ENCODE peak calls at places on chromosomes 2 and 18, in nine cellular contexts. L is PC-9, N is GM23248, P is GM23338, O is hepatocyte, A is OCI-LY7, R is HCT116, Z is SK-N-SH, J is PC-3. Y is an unnamed sample. For H3K9me2, the result is how much of the 10 kb centered on the place peaks cover.

GRCh38 chr2:11997142-11997541 is 250.7 kb downstream of the LPIN1 start:
- DNase-seq in L (no peak), N (no peak), P (no peak), O (no peak), A (no peak), R (no peak), Z (no peak), J (no peak), Y (no peak)

GRCh38 chr18:39799010-39799409 is 2156.0 kb upstream of the PIK3C3 start:
- DNase-seq in L (no peak), N (peak), P (peak), O (peak), A (no peak), R (no peak), Z (no peak), J (peak), Y (no peak)

GRCh38 chr18:29838556-29838955 is 1204.0 kb downstream of the DSC3 start:
- DNase-seq in L (no peak), N (no peak), P (no peak), O (peak), A (no peak), R (no peak), Z (no peak), J (peak), Y (no peak)

GRCh38 chr2:149033716-149034115 is 4.8 kb upstream of the LYPD6B start:
- DNase-seq in L (no peak), N (no peak), P (peak), O (peak), A (peak), R (no peak), Z (no peak), J (peak), Y (no peak)

GRCh38 chr2:67856866-67857265 is 205.9 kb downstream of the C1D start:
- DNase-seq in L (no peak), N (no peak), P (no peak), O (no peak), A (no peak), R (no peak), Z (no peak), J (no peak), Y (no peak)

GRCh38 chr2:40371525-40372277 is 80.2 kb downstream of the SLC8A1 start:
- DNase-seq in L (no peak), N (peak), P (peak), O (peak), A (no peak), R (no peak), Z (peak), J (peak), Y (no peak)

GRCh38 chr2:217922101-217923006 is 80.4 kb downstream of the TNS1 start:
- DNase-seq in L (no peak), N (peak), P (no peak), O (no peak), A (no peak), R (no peak), Z (peak), J (no peak), Y (no peak)

GRCh38 chr2:196166876-196167275 is 4.5 kb downstream of the STK17B start:
- DNase-seq in L (no peak), N (peak), P (no peak), O (no peak), A (no peak), R (no peak), Z (no peak), J (peak), Y (peak)

GRCh38 chr2:797993-798392 is 120.8 kb upstream of the TMEM18 start:
- DNase-seq in L (no peak), N (no peak), P (no peak), O (no peak), A (no peak), R (no peak), Z (no peak), J (no peak), Y (no peak)

GRCh38 chr2:72350852-72351251 is 203.2 kb upstream of the CYP26B1 start:
- DNase-seq in L (no peak), N (no peak), P (peak), O (no peak), A (no peak), R (no peak), Z (no peak), J (peak), Y (no peak)

GRCh38 chr18:50507120-50507590 is 52.7 kb upstream of the MAPK4 start:
- DNase-seq in L (no peak), N (peak), P (peak), O (peak), A (peak), R (no peak), Z (peak), J (peak), Y (peak)

GRCh38 chr2:181104512-181105121 is 124.2 kb downstream of the UBE2E3 start:
- DNase-seq in L (no peak), N (peak), P (peak), O (peak), A (peak), R (peak), Z (peak), J (peak), Y (peak)

GRCh38 chr18:68429809-68430208 is 285.1 kb downstream of the TMX3 start:
- DNase-seq in L (no peak), N (peak), P (no peak), O (no peak), A (no peak), R (no peak), Z (no peak), J (peak), Y (no peak)

GRCh38 chr18:24208270-24209035 is 69.6 kb downstream of the CABYR start:
- DNase-seq in L (peak), N (peak), P (peak), O (no peak), A (no peak), R (peak), Z (no peak), J (no peak), Y (no peak)

GRCh38 chr2:55408098-55408882 is 11.4 kb downstream of the CCDC88A start:
- DNase-seq in L (no peak), N (peak), P (no peak), O (no peak), A (no peak), R (no peak), Z (no peak), J (peak), Y (no peak)

DNA sequence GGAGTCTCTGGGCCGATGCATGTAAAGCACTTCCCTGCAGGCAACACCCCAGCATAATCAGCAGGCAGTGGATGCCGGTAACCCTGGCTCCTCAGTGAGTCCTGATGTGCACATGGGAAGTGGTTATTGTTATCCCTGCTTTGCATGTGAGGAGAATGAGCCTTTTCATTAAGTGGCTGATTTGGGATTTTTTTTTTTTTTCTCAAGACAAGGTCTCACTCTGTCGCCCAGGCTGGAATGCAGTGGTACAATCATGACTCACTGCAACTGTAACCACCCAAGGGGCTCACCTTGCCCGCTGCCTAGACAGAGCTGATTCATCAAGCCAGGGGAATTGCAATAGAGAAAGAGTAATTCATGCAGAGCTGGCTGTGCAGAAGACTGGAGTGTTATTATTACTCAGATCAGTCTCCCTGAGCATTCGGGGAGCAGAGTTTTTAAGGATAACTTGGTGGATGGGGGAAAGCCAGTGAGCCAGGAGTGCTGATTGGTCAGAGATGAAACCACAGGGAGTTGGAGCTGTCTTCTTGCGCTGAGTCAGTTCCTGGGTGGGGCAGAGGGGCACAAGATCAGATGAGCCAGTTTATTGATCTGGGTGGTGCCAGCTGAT is 95.4 kb downstream of the SOCS6 start:
- DNase-seq in L (peak), N (peak), P (no peak), O (peak), A (no peak), R (peak), Z (no peak), J (peak), Y (no peak)
- H2AFZ ChIP-seq in L (no peak), N (no peak), P (peak), O (no peak), A (no peak), R (no peak), Z (peak), J (no peak), Y (no peak)

GRCh38 chr18:62876828-62877227 is 161.5 kb downstream of the PHLPP1 start:
- DNase-seq in L (no peak), N (no peak), P (peak), O (no peak), A (no peak), R (no peak), Z (no peak), J (no peak), Y (no peak)

GRCh38 chr18:62875320-62875719 is 160.0 kb downstream of the PHLPP1 start:
- DNase-seq in L (peak), N (no peak), P (no peak), O (no peak), A (no peak), R (no peak), Z (no peak), J (no peak), Y (no peak)

GRCh38 chr18:62878305-62878704 is 163.0 kb downstream of the PHLPP1 start:
- DNase-seq in L (no peak), N (peak), P (no peak), O (no peak), A (no peak), R (no peak), Z (no peak), J (no peak), Y (no peak)

GRCh38 chr18:62877448-62878221 is 162.3 kb downstream of the PHLPP1 start:
- DNase-seq in L (no peak), N (peak), P (peak), O (peak), A (no peak), R (no peak), Z (no peak), J (peak), Y (no peak)

DNA sequence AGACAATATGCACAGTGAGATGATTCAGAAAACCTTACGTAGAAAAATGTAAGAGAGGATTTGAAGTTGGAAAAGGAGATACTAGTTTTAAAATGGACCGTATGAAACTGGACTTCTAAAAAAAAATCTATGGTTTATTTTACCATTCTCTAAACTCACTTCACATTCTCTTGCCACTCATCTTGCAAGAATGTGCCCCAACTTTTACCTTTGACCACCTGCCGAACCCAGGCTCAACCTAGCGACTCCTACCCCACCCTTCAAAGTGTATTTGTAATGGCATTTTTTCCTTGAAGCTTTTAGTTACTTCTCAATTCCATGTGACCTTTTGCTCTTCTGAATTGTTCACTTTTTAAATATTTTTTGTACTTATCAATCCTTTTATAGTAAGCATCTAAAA is 160.8 kb downstream of the PHLPP1 start:
- DNase-seq in L (peak), N (no peak), P (no peak), O (no peak), A (no peak), R (no peak), Z (no peak), J (peak), Y (no peak)
- H3K9me2 ChIP-seq in L (under half), N (under half), P (under half), O (under half), A (under half), R (under half), Z (under half), J (under half), Y (under half)

GRCh38 chr2:98665638-98666037 is 57.2 kb downstream of the UNC50 start:
- DNase-seq in L (no peak), N (no peak), P (no peak), O (no peak), A (no peak), R (no peak), Z (no peak), J (no peak), Y (no peak)

GRCh38 chr2:98664323-98664722 is 55.9 kb downstream of the UNC50 start:
- DNase-seq in L (peak), N (peak), P (no peak), O (no peak), A (no peak), R (peak), Z (no peak), J (peak), Y (no peak)

GRCh38 chr2:98658816-98659486 is 50.6 kb downstream of the UNC50 start:
- DNase-seq in L (no peak), N (no peak), P (no peak), O (no peak), A (no peak), R (no peak), Z (no peak), J (no peak), Y (no peak)

DNA sequence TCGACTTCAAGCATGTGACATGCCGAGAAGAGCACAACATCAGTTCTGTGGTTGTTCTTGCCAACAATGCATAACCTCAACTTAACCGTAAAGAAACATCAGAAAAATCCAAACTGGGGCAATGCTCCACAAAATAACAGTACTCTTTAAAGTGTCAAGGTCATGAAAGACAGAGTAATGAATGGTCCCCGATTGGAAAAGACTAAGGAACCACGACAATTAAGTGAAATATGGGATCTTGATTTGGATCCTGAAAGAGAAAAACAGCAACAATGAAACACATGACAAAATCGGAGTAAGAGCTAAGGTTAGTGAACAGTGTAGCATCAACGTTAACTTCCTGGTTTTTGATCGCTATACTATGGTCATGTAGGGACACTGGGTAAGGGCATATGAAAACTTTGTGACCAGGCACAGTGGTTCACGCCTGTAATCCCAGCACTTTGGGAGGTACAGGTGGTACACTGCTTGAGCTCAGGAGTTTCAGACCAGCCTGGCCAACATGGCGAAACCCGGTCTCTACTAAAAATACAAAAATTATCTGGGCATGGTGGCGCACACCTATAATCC is 55.2 kb downstream of the UNC50 start:
- DNase-seq in L (no peak), N (no peak), P (no peak), O (no peak), A (no peak), R (no peak), Z (no peak), J (no peak), Y (no peak)
- H3K4me3 ChIP-seq in L (no peak), N (no peak), P (no peak), O (no peak), A (no peak), R (no peak), Z (no peak), J (no peak), Y (no peak)

DNA sequence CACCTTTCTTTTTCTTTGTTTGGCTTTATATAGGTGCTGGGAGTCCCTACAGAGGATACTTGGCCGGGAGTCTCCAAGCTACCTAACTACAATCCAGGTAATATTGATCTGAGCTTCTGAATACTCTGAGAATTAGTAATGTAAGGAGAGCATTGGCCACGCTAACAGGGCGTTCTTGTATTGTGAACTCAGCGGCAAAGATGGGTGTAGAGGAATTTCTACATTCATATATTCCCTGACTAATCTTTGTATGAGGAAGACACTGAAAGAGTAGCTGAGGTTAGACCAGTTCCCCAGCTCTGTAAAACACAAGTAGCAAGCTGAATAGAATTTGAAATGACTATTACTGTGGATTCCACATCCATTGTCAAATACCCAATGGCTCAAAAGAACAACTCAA is 48.5 kb downstream of the CDK15 start:
- DNase-seq in L (peak), N (peak), P (no peak), O (no peak), A (no peak), R (no peak), Z (no peak), J (peak), Y (no peak)
- H2AFZ ChIP-seq in L (no peak), N (peak), P (no peak), O (no peak), A (no peak), R (no peak), Z (peak), J (peak), Y (no peak)

DNA sequence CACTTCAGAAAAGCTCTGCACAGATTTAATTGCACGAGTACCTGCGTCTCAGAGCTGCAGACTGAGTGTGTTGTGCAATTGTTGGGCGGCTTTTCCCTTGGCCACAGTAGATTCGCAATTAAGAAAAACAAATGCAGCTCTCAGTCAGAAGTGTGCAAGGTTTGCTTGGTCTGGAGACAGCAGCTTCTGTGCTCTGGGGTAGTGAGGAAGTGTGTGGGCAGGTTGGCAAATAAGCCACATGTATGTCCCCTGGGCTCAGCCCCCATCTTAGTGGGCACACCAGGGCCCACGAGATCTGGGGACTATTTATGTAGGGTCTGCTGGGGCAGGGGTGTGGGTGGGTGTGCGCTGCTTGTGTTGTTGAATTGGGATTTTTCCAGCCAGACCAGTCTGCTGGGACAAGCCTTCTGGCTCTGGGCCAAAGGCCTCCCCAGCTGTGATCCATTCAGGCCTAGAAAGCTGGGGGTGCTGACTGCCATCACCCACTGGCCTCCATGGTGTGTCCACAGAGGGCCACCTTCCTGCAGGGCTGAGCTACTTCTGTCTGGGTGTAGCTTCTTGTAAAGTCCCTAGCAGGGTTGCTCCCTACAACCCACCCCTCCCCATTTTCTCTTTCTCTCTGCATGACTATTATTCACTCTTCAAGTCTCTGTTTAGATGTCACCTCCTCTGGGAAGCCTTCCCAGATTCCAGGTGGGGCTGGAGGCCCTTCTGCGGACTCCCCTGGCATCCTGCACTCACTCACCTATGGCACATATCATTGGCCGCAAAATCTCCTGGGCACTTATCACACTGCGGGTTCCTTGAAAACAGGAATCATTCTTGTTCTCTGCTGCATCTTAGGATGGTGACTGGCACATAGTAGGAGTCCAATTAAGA is 67.8 kb downstream of the ODC1 start:
- DNase-seq in L (no peak), N (peak), P (no peak), O (no peak), A (peak), R (no peak), Z (no peak), J (no peak), Y (no peak)
- H3K9me2 ChIP-seq in L (under half), N (under half), P (under half), O (under half), A (under half), R (under half), Z (under half), J (under half), Y (under half)

DNA sequence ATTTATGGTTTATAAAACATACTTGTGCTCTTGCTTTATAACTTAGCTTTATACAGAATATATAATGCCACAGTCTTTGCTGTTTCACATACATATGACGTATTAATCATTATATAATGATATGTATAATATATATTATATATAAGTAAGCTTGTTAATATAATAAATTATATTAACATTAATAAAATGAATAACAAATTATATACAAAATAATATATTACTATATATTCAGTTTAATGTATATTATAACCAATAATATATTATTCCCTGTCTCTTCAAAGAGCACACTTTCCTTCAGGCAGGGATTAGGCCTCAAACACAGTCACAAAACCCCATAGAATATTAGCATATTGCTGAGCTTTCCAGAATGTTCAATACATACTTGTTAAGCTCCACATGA is 427.6 kb downstream of the NCKAP5 start:
- DNase-seq in L (no peak), N (no peak), P (no peak), O (no peak), A (no peak), R (no peak), Z (no peak), J (no peak), Y (no peak)
- H3K4me3 ChIP-seq in L (no peak), N (no peak), P (no peak), O (no peak), A (no peak), R (no peak), Z (no peak), J (no peak), Y (peak)

GRCh38 chr2:7672027-7672684 is 754.9 kb downstream of the RNF144A start:
- DNase-seq in L (no peak), N (peak), P (peak), O (peak), A (peak), R (peak), Z (peak), J (peak), Y (peak)

GRCh38 chr2:7671312-7671711 is 754.1 kb downstream of the RNF144A start:
- DNase-seq in L (no peak), N (peak), P (no peak), O (no peak), A (no peak), R (no peak), Z (no peak), J (no peak), Y (no peak)

GRCh38 chr2:7672685-7673071 is 755.5 kb downstream of the RNF144A start:
- DNase-seq in L (no peak), N (no peak), P (no peak), O (peak), A (no peak), R (no peak), Z (no peak), J (no peak), Y (no peak)

GRCh38 chr2:7673101-7673500 is 755.9 kb downstream of the RNF144A start:
- DNase-seq in L (no peak), N (no peak), P (no peak), O (no peak), A (no peak), R (no peak), Z (no peak), J (no peak), Y (no peak)

GRCh38 chr2:7670905-7671304 is 753.7 kb downstream of the RNF144A start:
- DNase-seq in L (no peak), N (peak), P (no peak), O (no peak), A (no peak), R (no peak), Z (no peak), J (no peak), Y (no peak)
- H2AFZ ChIP-seq in L (no peak), N (peak), P (peak), O (no peak), A (no peak), R (no peak), Z (no peak), J (no peak), Y (no peak)